ENCODE peak calls at places on chromosomes 1 and 21, in six cellular contexts. One of them, this sample, is unnamed.

GRCh38 chr1:211714154-211714553 is 38.7 kb upstream of the NEK2 start:
- DNase-seq in MM.1S: no peak
- DNase-seq in PC-9: no peak
- DNase-seq in GM23248: no peak
- DNase-seq in PC-3: no peak
- DNase-seq in GM23338: no peak
- DNase-seq in this sample: no peak

GRCh38 chr1:61182049-61182448 is 99.7 kb downstream of the NFIA start:
- DNase-seq in MM.1S: no peak
- DNase-seq in PC-9: no peak
- DNase-seq in GM23248: peak; percentile 78
- DNase-seq in PC-3: no peak
- DNase-seq in GM23338: no peak
- DNase-seq in this sample: no peak

GRCh38 chr1:233172201-233172600 is 123.3 kb downstream of the PCNX2 start:
- DNase-seq in MM.1S: peak; percentile 39
- DNase-seq in PC-9: no peak
- DNase-seq in GM23248: peak; percentile 20
- DNase-seq in PC-3: peak; percentile 89
- DNase-seq in GM23338: peak; percentile 17
- DNase-seq in this sample: no peak

GRCh38 chr1:219460561-219461511 is 152.1 kb downstream of the ZC3H11B start:
- DNase-seq in MM.1S: no peak
- DNase-seq in PC-9: no peak
- DNase-seq in GM23248: peak; percentile 76
- DNase-seq in PC-3: no peak
- DNase-seq in GM23338: no peak
- DNase-seq in this sample: no peak

GRCh38 chr1:153962088-153963029 is 978 bp downstream of the SLC39A1 start:
- DNase-seq in MM.1S: no peak
- DNase-seq in PC-9: peak; percentile 81
- DNase-seq in GM23248: peak; percentile 83
- DNase-seq in PC-3: peak; percentile 56
- DNase-seq in GM23338: peak; percentile 32
- DNase-seq in this sample: no peak

GRCh38 chr21:33019885-33020557 is 5.7 kb upstream of the OLIG2 start:
- DNase-seq in MM.1S: no peak
- DNase-seq in PC-9: no peak
- DNase-seq in GM23248: no peak
- DNase-seq in PC-3: no peak
- DNase-seq in GM23338: peak; percentile 84
- DNase-seq in this sample: peak; percentile 72

GRCh38 chr1:177872563-177872900 is 97.3 kb downstream of the SEC16B start:
- DNase-seq in MM.1S: no peak
- DNase-seq in PC-9: no peak
- DNase-seq in GM23248: no peak
- DNase-seq in PC-3: no peak
- DNase-seq in GM23338: no peak
- DNase-seq in this sample: no peak

GRCh38 chr1:226831953-226832352 is 38.5 kb upstream of the PSEN2 start:
- DNase-seq in MM.1S: no peak
- DNase-seq in PC-9: no peak
- DNase-seq in GM23248: no peak
- DNase-seq in PC-3: peak; percentile 53
- DNase-seq in GM23338: no peak
- DNase-seq in this sample: no peak

DNA sequence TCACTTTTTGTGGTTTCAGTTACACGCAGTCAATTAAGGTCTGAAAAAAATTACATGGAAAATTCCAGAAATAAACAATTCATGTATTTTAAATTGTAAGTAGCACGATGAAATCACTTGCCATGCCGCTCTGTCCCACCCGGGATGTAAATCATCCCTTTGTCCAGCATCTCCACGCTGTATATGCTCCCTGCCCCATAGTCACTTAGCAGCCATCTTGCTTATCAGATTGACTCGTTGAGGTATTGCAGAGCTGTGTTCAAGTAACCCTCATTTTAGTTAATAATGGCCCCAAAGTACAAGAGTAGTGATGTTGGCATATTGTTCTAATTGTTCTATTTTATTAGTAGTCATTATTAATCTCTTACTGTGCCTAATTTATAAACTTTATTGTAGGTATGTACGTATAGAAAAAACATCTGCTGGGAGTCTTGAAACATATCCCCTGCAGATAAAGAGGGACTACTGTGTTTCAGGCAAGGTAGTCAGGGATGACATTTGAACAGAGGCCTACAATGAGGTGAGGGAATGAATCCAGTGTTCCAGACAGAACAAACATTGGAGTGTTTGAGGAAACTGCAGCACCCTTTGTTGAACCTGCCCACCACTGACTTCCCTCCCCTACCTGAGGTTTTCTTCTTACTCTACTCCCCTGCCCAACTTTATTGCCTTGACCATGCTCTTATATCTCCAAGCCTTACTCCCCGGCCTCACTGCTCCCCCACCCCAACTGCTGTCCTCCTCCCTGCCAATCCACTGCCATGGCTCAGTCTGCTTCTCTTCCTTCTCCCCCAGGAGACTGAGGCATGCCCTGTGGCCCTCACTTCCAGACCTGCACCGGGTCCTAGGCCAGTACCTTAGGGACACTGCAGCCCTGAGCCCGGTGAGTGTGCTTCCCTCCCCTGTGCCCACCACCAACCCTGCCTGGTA is 7.1 kb upstream of the CDC20 start:
- DNase-seq in MM.1S: no peak
- DNase-seq in PC-9: no peak
- DNase-seq in GM23248: no peak
- DNase-seq in PC-3: no peak
- DNase-seq in GM23338: no peak
- DNase-seq in this sample: no peak
- H3K4me1 ChIP-seq in MM.1S: peaks cover 10% of the 10 kb centered on the region
- H3K4me1 ChIP-seq in PC-9: peaks cover 25% of the 10 kb centered on the region
- H3K4me1 ChIP-seq in GM23248: peaks cover 11% of the 10 kb centered on the region
- H3K4me1 ChIP-seq in PC-3: peaks cover 23% of the 10 kb centered on the region
- H3K4me1 ChIP-seq in GM23338: peaks cover 20% of the 10 kb centered on the region
- H3K4me1 ChIP-seq in this sample: peaks cover 33% of the 10 kb centered on the region

GRCh38 chr1:75796376-75797272 is at the start of gene MSH4:
- DNase-seq in MM.1S: no peak
- DNase-seq in PC-9: no peak
- DNase-seq in GM23248: no peak
- DNase-seq in PC-3: no peak
- DNase-seq in GM23338: peak; percentile 21
- DNase-seq in this sample: no peak
- H3F3A ChIP-seq in MM.1S: peaks cover 73% of the 10 kb centered on the region
- H3F3A ChIP-seq in PC-9: peaks cover 77% of the 10 kb centered on the region
- H3F3A ChIP-seq in GM23248: peaks cover 74% of the 10 kb centered on the region
- H3F3A ChIP-seq in PC-3: peaks cover 15% of the 10 kb centered on the region
- H3F3A ChIP-seq in GM23338: peaks cover 35% of the 10 kb centered on the region
- H3F3A ChIP-seq in this sample: peaks cover 54% of the 10 kb centered on the region

GRCh38 chr1:87359586-87359985 is 30.9 kb downstream of the LMO4 start:
- DNase-seq in MM.1S: no peak
- DNase-seq in PC-9: no peak
- DNase-seq in GM23248: no peak
- DNase-seq in PC-3: no peak
- DNase-seq in GM23338: no peak
- DNase-seq in this sample: no peak
- TF ChIP-seq EZH2 in MM.1S: no peak
- TF ChIP-seq EZH2 in PC-9: no peak
- TF ChIP-seq EZH2 in GM23248: no peak
- TF ChIP-seq EZH2 in PC-3: no peak
- TF ChIP-seq EZH2 in GM23338: no peak
- TF ChIP-seq EZH2 in this sample: no peak

DNA sequence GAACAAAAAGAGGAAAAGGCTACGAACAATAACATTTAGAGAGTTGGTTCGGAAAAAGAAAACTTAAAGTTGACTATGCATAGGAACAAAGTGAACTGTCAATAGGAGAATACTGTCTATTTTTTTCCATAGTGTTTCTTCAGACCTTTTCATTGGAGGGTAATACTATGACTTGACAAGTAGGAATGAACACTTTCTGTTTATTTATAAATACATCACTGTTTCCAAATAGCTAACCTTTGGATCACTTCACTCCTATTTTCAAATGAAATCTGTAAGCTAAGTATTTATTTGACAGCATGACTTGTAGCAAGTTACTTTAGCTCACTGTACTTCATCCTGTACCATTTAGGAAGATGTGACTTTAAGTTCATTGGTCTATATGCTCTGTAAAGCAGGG is 221.3 kb downstream of the COL24A1 start:
- DNase-seq in MM.1S: no peak
- DNase-seq in PC-9: no peak
- DNase-seq in GM23248: peak; percentile 9
- DNase-seq in PC-3: no peak
- DNase-seq in GM23338: no peak
- DNase-seq in this sample: no peak
- H3K4me1 ChIP-seq in MM.1S: no peaks in the 10 kb centered on the region
- H3K4me1 ChIP-seq in PC-9: no peaks in the 10 kb centered on the region
- H3K4me1 ChIP-seq in GM23248: no peaks in the 10 kb centered on the region
- H3K4me1 ChIP-seq in PC-3: no peaks in the 10 kb centered on the region
- H3K4me1 ChIP-seq in GM23338: no peaks in the 10 kb centered on the region
- H3K4me1 ChIP-seq in this sample: no peaks in the 10 kb centered on the region

DNA sequence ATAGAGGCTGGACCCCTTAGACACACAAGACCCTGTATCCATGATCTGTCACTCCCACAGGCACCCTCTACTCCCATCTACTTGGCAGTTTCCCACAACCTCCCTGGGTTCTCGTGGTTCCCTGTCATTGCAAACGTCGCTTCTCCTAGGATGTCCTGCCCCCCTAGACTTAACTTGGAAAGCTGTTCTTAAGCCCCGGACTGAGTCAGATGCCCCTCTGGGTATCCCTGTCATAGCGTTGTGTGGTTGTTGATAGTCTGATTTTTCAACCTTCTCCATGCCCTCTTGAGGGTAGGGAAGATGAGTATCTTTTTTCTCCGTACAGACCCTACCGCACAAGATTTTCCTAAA is 11.8 kb downstream of the RCC1 start:
- DNase-seq in MM.1S: no peak
- DNase-seq in PC-9: no peak
- DNase-seq in GM23248: peak; percentile 59
- DNase-seq in PC-3: no peak
- DNase-seq in GM23338: no peak
- DNase-seq in this sample: peak; percentile 29
- H3F3A ChIP-seq in MM.1S: peaks cover 42% of the 10 kb centered on the region
- H3F3A ChIP-seq in PC-9: peaks cover 56% of the 10 kb centered on the region
- H3F3A ChIP-seq in GM23248: peaks cover 47% of the 10 kb centered on the region
- H3F3A ChIP-seq in PC-3: peaks cover 13% of the 10 kb centered on the region
- H3F3A ChIP-seq in GM23338: peaks cover 51% of the 10 kb centered on the region
- H3F3A ChIP-seq in this sample: peaks cover 60% of the 10 kb centered on the region

GRCh38 chr1:228007054-228007800 is 429 bp downstream of the WNT3A start:
- DNase-seq in MM.1S: no peak
- DNase-seq in PC-9: no peak
- DNase-seq in GM23248: peak; percentile 31
- DNase-seq in PC-3: no peak
- DNase-seq in GM23338: peak; percentile 37
- DNase-seq in this sample: peak; percentile 54

GRCh38 chr1:228005511-228006033 is 1.2 kb upstream of the WNT3A start:
- DNase-seq in MM.1S: no peak
- DNase-seq in PC-9: no peak
- DNase-seq in GM23248: peak; percentile 23
- DNase-seq in PC-3: peak; percentile 21
- DNase-seq in GM23338: peak; percentile 31
- DNase-seq in this sample: no peak

GRCh38 chr1:228006793-228007053 is at the start of gene WNT3A:
- DNase-seq in MM.1S: no peak
- DNase-seq in PC-9: no peak
- DNase-seq in GM23248: no peak
- DNase-seq in PC-3: no peak
- DNase-seq in GM23338: no peak
- DNase-seq in this sample: no peak

GRCh38 chr1:228004887-228005462 is 1.8 kb upstream of the WNT3A start:
- DNase-seq in MM.1S: no peak
- DNase-seq in PC-9: no peak
- DNase-seq in GM23248: no peak
- DNase-seq in PC-3: no peak
- DNase-seq in GM23338: peak; percentile 43
- DNase-seq in this sample: peak; percentile 42

GRCh38 chr1:228006034-228006792 is 585 bp upstream of the WNT3A start:
- DNase-seq in MM.1S: no peak
- DNase-seq in PC-9: no peak
- DNase-seq in GM23248: no peak
- DNase-seq in PC-3: no peak
- DNase-seq in GM23338: peak; percentile 56
- DNase-seq in this sample: no peak
- TF ChIP-seq EZH2 in MM.1S: no peak
- TF ChIP-seq EZH2 in PC-9: no peak
- TF ChIP-seq EZH2 in GM23248: no peak
- TF ChIP-seq EZH2 in PC-3: peak; percentile 46
- TF ChIP-seq EZH2 in GM23338: peak; percentile 93
- TF ChIP-seq EZH2 in this sample: peak; percentile 81

GRCh38 chr1:205809469-205809868 is 3.5 kb downstream of the SLC41A1 start:
- DNase-seq in MM.1S: no peak
- DNase-seq in PC-9: no peak
- DNase-seq in GM23248: no peak
- DNase-seq in PC-3: no peak
- DNase-seq in GM23338: no peak
- DNase-seq in this sample: no peak

GRCh38 chr1:205800973-205801703 is 11.9 kb downstream of the SLC41A1 start:
- DNase-seq in MM.1S: no peak
- DNase-seq in PC-9: no peak
- DNase-seq in GM23248: no peak
- DNase-seq in PC-3: no peak
- DNase-seq in GM23338: no peak
- DNase-seq in this sample: no peak

GRCh38 chr1:205804605-205805004 is 8.4 kb downstream of the SLC41A1 start:
- DNase-seq in MM.1S: no peak
- DNase-seq in PC-9: no peak
- DNase-seq in GM23248: no peak
- DNase-seq in PC-3: no peak
- DNase-seq in GM23338: no peak
- DNase-seq in this sample: no peak

GRCh38 chr1:205802060-205802459 is 10.9 kb downstream of the SLC41A1 start:
- DNase-seq in MM.1S: no peak
- DNase-seq in PC-9: no peak
- DNase-seq in GM23248: no peak
- DNase-seq in PC-3: no peak
- DNase-seq in GM23338: no peak
- DNase-seq in this sample: no peak

DNA sequence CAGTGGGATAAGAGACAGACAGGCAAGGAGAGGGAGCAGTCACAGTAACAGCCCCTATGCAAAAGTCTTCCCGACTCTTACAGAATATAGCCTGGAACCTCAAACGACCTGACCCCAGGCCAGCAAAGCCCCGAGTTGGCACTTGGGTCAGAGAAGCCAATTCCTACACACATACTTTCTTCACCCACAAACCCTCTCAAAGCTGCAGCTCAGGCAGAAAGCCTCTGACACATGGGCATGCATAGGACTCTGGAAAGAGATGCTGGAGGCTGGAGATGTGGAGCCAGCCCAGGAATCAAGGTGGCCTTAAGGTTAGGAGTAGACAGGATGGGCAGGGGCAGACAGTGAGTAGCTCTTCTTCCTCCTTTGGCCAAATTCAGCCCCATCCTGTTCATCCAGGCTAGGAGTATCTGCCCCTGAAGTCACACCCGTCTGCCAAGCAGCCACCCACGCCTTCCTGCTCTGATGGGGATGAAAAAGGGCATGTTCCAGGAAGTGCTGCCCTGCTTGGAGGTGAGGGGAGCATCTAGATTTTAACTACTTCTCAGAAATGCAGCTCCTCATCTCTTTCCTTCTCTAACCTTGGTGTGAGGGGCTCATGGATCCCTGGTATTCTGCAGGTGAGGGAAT is 7.8 kb downstream of the SLC41A1 start:
- DNase-seq in MM.1S: no peak
- DNase-seq in PC-9: no peak
- DNase-seq in GM23248: peak; percentile 39
- DNase-seq in PC-3: no peak
- DNase-seq in GM23338: no peak
- DNase-seq in this sample: no peak
- H3K4me1 ChIP-seq in MM.1S: no peaks in the 10 kb centered on the region
- H3K4me1 ChIP-seq in PC-9: no peaks in the 10 kb centered on the region
- H3K4me1 ChIP-seq in GM23248: peaks cover 14% of the 10 kb centered on the region
- H3K4me1 ChIP-seq in PC-3: no peaks in the 10 kb centered on the region
- H3K4me1 ChIP-seq in GM23338: peaks cover 2% of the 10 kb centered on the region
- H3K4me1 ChIP-seq in this sample: peaks cover 18% of the 10 kb centered on the region

GRCh38 chr1:188129856-188130838 is 1301.4 kb downstream of the PLA2G4A start:
- DNase-seq in MM.1S: no peak
- DNase-seq in PC-9: no peak
- DNase-seq in GM23248: no peak
- DNase-seq in PC-3: no peak
- DNase-seq in GM23338: no peak
- DNase-seq in this sample: no peak
- H3F3A ChIP-seq in MM.1S: no peaks in the 10 kb centered on the region
- H3F3A ChIP-seq in PC-9: no peaks in the 10 kb centered on the region
- H3F3A ChIP-seq in GM23248: no peaks in the 10 kb centered on the region
- H3F3A ChIP-seq in PC-3: no peaks in the 10 kb centered on the region
- H3F3A ChIP-seq in GM23338: no peaks in the 10 kb centered on the region
- H3F3A ChIP-seq in this sample: no peaks in the 10 kb centered on the region